ENCODE peak calls at places on chromosome 2, in four cellular contexts. F is pancreas, O is nephron progenitor cell, P is GM13976. Z is an unnamed sample.

GRCh38 chr2:103363639-103364038 is 601.8 kb downstream of the TMEM182 start:
- DNase-seq in O (no peak), F (no peak), P (no peak), Z (no peak)

GRCh38 chr2:165961818-165962217 is 8.2 kb upstream of the TTC21B start:
- DNase-seq in P (no peak), O (no peak), F (no peak), Z (no peak)

GRCh38 chr2:146874260-146874658 is 970.6 kb upstream of the ACVR2A start:
- DNase-seq in F (no peak), O (no peak), P (no peak), Z (no peak)

GRCh38 chr2:8365331-8365910 is 316.4 kb upstream of the ID2 start:
- DNase-seq in P (no peak), O (no peak), F (no peak), Z (no peak)

GRCh38 chr2:108589786-108590185 is 55.5 kb downstream of the LIMS1 start:
- DNase-seq in P (no peak), O (no peak), F (no peak), Z (no peak)

GRCh38 chr2:152648336-152648735 is 68.9 kb downstream of the PRPF40A start:
- DNase-seq in O (no peak), P (no peak), F (no peak), Z (no peak)

GRCh38 chr2:102185347-102185746 is 1.5 kb upstream of the IL1RL2 start:
- DNase-seq in O (no peak), F (no peak), P (no peak), Z (no peak)

GRCh38 chr2:20565101-20565622 is 85.7 kb downstream of the HS1BP3 start:
- DNase-seq in F (no peak), O (no peak), P (no peak), Z (no peak)

GRCh38 chr2:238728322-238729260 is 119.3 kb upstream of the TWIST2 start:
- DNase-seq in F (no peak), O (no peak), P (no peak), Z (no peak)

GRCh38 chr2:163252199-163252598 is 413.6 kb upstream of the KCNH7 start:
- DNase-seq in P (no peak), O (no peak), F (no peak), Z (no peak)

GRCh38 chr2:166106431-166107015 is 21.3 kb downstream of the SCN1A start:
- DNase-seq in O (peak), F (no peak), P (no peak), Z (no peak)

GRCh38 chr2:219230201-219230540 is 565 bp downstream of the ANKZF1 start:
- DNase-seq in P (peak), O (peak), F (no peak), Z (no peak)

GRCh38 chr2:197240018-197240712 is 70.4 kb downstream of the ANKRD44 start:
- DNase-seq in O (no peak), F (no peak), P (no peak), Z (no peak)

GRCh38 chr2:3566806-3567205 is 8.3 kb upstream of the RPS7 start:
- DNase-seq in P (no peak), O (no peak), F (no peak), Z (no peak)

GRCh38 chr2:172889767-172890430 is 154.3 kb downstream of the RAPGEF4 start:
- DNase-seq in P (no peak), F (no peak), O (no peak), Z (no peak)

GRCh38 chr2:47087051-47087450 is 68.1 kb downstream of the STPG4 start:
- DNase-seq in F (no peak), O (no peak), P (no peak), Z (no peak)

GRCh38 chr2:234672498-234673150 is 175.7 kb upstream of the ARL4C start:
- DNase-seq in O (no peak), F (no peak), P (no peak), Z (no peak)

GRCh38 chr2:3608373-3609278 is 13.7 kb downstream of the COLEC11 start:
- DNase-seq in O (no peak), P (peak), F (no peak), Z (no peak)

GRCh38 chr2:132850688-132851087 is 180.7 kb upstream of the LYPD1 start:
- DNase-seq in F (no peak), P (no peak), O (no peak), Z (no peak)

DNA sequence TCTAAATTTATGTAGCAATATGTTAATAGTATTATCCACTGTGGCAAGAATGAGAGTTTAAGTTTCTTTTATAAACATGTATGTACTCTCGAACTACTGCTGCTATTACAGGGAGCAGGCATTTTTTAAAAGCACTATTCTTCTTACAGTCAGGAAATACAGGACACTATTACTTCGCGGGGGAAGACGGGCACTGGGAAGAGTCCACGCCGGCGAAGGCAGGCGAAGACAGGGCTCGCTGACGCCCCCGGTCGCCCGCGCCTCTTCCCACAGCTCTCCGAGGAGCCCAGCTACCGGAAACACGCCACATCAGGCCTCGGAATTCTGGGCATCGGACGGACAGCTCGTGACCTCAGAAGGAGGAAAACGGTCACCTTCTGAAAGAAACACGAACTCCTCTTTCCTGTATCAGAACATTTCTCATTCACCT is 90.2 kb downstream of the FAM161A start:
- DNase-seq in P (peak), F (peak), O (peak), Z (peak)
- TF ChIP-seq CTCF in P (peak), F (no peak), O (no peak), Z (no peak)

DNA sequence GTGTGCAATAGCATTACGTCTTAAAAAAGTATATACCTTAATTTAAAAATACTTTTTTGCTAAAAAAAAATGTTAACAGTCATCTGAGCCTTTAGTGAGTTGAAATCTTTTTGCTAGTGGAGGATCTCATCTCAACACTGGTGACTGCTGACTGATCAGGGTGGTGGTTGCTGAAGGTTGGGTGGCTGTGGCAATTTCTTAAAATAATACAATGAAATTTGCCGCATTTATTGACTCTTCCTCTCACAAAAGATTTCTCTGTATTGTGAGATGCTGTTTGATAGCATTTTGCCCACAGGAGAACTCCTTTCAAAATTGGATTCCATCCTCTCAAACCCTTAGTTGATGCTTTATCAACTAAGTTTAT is 46.1 kb upstream of the ANXA4 start:
- DNase-seq in P (no peak), O (no peak), F (no peak), Z (no peak)
- TF ChIP-seq CTCF in P (no peak), O (no peak), F (no peak), Z (no peak)

GRCh38 chr2:68244456-68244855 is 7.9 kb downstream of the PPP3R1 start:
- DNase-seq in P (no peak), O (no peak), F (no peak), Z (no peak)
- TF ChIP-seq CTCF in P (no peak), O (no peak), F (no peak), Z (no peak)

GRCh38 chr2:230914886-230915285 is 10.2 kb downstream of the GPR55 start:
- DNase-seq in O (no peak), P (no peak), F (no peak), Z (no peak)

GRCh38 chr2:230913406-230913805 is 11.6 kb downstream of the GPR55 start:
- DNase-seq in O (no peak), P (no peak), F (no peak), Z (no peak)

GRCh38 chr2:230913812-230914211 is 11.2 kb downstream of the GPR55 start:
- DNase-seq in P (peak), F (no peak), O (no peak), Z (no peak)

GRCh38 chr2:230915297-230915696 is 9.7 kb downstream of the GPR55 start:
- DNase-seq in O (no peak), F (no peak), P (no peak), Z (no peak)

DNA sequence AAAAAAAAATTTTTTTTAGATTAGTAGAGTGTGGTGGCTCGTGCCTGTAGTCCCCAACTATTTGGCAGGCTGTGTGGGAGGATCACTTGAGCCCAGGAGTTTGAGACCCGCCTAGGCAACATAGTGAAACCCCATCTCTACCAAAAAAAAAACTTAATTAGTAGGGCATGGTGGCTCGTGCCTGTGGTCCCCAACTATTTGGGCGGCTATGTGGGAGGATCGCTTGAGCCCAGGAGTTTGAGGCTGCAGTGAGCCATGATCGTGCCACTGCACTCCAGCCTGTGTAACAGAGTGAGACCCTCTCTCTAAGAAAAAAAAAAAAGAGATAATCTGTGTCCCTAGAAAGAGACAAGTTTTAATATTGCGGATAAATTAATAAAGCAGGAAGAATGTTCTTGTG is 8.8 kb downstream of the GPR55 start:
- DNase-seq in F (no peak), P (no peak), O (no peak), Z (no peak)
- TF ChIP-seq CTCF in F (no peak), P (no peak), O (no peak), Z (no peak)

DNA sequence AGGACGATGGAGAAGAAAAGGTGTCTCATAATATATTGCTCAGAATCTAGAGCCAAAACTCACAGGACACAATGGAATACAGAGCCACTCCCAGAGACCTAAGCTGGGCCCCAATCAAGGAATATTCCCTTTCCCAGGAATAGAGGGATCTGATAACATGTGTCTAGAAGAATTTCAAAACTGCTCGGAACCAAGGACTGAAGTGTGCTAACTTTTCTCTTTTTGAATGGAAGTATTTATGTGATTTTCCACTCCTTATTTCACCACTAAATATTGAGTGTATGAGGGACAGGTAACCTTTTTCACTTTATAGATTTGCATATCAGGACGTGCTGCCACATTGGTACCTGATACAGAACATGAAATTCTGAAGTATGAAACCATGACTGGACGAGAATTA is 9.2 kb upstream of the C2orf69 start:
- DNase-seq in O (no peak), P (no peak), F (no peak), Z (no peak)
- TF ChIP-seq CTCF in O (no peak), P (no peak), F (no peak), Z (no peak)

DNA sequence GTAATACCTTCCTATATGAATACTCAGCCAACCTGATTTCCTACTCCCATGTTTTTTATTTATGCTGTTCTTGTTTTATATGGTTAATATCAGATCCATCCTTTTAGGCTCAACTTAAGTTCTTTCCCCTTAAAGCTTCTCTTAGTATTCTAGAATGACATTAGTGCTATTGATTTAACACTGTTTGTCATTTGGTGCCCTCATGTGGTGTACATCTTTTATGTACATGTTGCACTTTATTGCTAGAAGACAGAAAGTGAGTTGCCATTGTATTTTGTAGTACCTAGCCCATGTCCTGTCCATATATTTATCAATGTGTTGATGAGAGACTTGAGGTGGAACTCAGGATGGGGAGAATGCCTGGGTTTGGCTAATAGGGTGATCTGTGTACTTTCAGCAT is 2.5 kb downstream of the HTRA2 start:
- DNase-seq in P (no peak), F (no peak), O (no peak), Z (no peak)
- TF ChIP-seq CTCF in P (no peak), F (no peak), O (no peak), Z (no peak)

DNA sequence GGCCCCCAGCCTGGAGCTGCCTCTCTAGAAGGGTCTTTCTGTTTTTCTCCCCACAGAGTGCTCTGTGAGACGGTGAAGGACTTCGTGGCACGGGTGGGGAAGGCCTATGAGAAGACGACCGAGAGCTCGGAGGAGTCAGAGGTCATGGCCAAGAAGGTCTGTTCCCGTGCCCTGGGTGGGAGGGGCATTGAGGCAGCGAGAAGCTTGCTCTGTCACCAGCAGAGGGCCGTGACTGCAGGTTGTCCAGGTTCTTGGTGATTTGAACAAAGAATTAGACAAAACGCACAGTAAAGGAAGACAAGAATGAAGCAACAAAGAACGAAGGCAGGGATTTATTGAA is 93.9 kb downstream of the DGKD start:
- DNase-seq in O (peak), F (no peak), P (no peak), Z (no peak)
- TF ChIP-seq CTCF in O (no peak), F (no peak), P (peak), Z (peak)

DNA sequence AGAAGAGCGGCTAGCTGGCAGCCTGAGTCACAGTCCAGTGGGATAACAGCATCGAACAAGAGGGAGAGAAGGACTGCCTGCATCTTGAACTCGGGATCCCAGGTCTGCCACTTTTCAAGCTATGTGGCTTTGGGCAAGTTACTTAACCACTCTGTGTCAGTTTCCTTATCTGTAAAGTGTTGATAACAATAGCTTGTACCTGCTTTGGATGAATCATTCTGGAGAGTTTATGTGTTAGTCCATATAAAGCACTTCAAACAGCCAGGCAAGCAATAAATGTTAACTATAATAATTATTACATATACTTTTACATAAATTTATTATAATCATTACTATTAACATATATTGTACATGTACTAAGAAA is 4.6 kb downstream of the DYSF start:
- DNase-seq in P (no peak), F (no peak), O (no peak), Z (no peak)
- TF ChIP-seq CTCF in P (no peak), F (no peak), O (no peak), Z (no peak)

DNA sequence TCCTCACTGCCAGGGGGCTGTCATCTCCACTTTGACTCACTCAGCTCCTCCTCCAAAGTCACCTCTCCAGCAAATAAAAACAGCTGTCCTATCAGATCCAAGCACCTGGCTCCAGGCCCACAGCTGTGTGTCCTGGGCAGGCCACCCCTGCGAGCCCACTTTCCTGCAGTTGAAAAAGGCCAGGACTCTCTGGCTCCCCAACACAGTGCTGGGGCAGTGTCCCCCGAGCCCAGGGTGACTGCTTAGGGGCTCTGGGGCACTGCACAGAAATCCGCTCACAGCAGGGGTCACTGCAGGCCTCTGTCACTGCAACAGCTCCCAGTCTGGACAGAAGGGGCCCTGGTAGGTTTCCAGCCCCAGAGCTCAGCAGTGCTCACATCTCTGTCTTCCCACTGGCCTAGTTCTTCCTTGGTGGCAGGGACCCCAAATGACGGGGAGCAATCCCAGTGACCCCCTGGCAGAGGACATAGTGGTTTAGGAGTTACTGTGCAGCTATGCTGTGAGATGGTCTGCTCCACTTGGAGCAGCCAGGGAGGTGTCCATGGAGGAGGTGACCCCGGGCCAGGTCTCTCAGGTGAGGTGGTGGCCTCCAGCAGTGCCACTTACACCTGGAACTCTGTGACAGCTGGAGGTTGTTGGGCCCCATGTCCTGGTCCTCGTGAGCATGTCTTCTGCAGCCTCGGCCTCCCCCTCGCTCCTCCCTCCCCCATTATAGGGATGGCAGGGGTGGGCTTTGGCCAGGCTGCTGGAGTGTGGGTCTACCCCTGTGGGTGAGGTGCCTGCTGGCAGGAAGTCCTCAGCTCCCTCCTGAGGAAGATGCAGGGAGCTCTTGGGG is 35.5 kb downstream of the HS6ST1 start:
- DNase-seq in O (no peak), P (no peak), F (no peak), Z (no peak)
- TF ChIP-seq CTCF in O (no peak), P (no peak), F (no peak), Z (no peak)

Z was measured in neural crest cell.